ENCODE peak calls at places on chromosomes 7 and 10, in four cellular contexts. One of them, this sample, is unnamed.

GRCh38 chr10:100482834-100483185 is 20.0 kb downstream of the WNT8B start:
- DNase-seq in fibroblast of lung: no peak
- DNase-seq in body of pancreas: no peak
- DNase-seq in psoas muscle: no peak
- DNase-seq in this sample: no peak

GRCh38 chr7:27062946-27063345 is 32.9 kb downstream of the HOXA1 start:
- DNase-seq in fibroblast of lung: peak; percentile 16
- DNase-seq in psoas muscle: no peak
- DNase-seq in body of pancreas: no peak
- DNase-seq in this sample: no peak

GRCh38 chr10:35466170-35466569 is 129.9 kb downstream of the CCNY start:
- DNase-seq in psoas muscle: no peak
- DNase-seq in body of pancreas: no peak
- DNase-seq in fibroblast of lung: no peak
- DNase-seq in this sample: no peak

GRCh38 chr10:99484626-99485581 is 47.8 kb upstream of the NKX2-3 start:
- DNase-seq in body of pancreas: no peak
- DNase-seq in psoas muscle: no peak
- DNase-seq in fibroblast of lung: no peak
- DNase-seq in this sample: peak; percentile 58

GRCh38 chr10:31358688-31359330 is 39.8 kb downstream of the ZEB1 start:
- DNase-seq in body of pancreas: no peak
- DNase-seq in psoas muscle: no peak
- DNase-seq in fibroblast of lung: peak; percentile 51
- DNase-seq in this sample: no peak

GRCh38 chr10:77428776-77429395 is 208.7 kb downstream of the KCNMA1 start:
- DNase-seq in body of pancreas: peak; percentile 61
- DNase-seq in psoas muscle: peak; percentile 78
- DNase-seq in fibroblast of lung: peak; percentile 74
- DNase-seq in this sample: peak; percentile 59

GRCh38 chr10:16436367-16436757 is 448 bp upstream of the PTER start:
- DNase-seq in psoas muscle: no peak
- DNase-seq in fibroblast of lung: peak; percentile 7
- DNase-seq in body of pancreas: no peak
- DNase-seq in this sample: no peak

GRCh38 chr7:95921543-95921942 is 149.2 kb downstream of the DYNC1I1 start:
- DNase-seq in psoas muscle: no peak
- DNase-seq in fibroblast of lung: no peak
- DNase-seq in body of pancreas: no peak
- DNase-seq in this sample: no peak

GRCh38 chr10:23826399-23826798 is 382.5 kb upstream of the KIAA1217 start:
- DNase-seq in psoas muscle: no peak
- DNase-seq in body of pancreas: peak; percentile 22
- DNase-seq in fibroblast of lung: peak; percentile 1
- DNase-seq in this sample: peak; percentile 76

GRCh38 chr10:86355571-86356038 is 11.0 kb downstream of the GRID1 start:
- DNase-seq in fibroblast of lung: no peak
- DNase-seq in psoas muscle: peak; percentile 61
- DNase-seq in body of pancreas: no peak
- DNase-seq in this sample: no peak

GRCh38 chr7:8051373-8051772 is 82.8 kb downstream of the GLCCI1 start:
- DNase-seq in psoas muscle: no peak
- DNase-seq in body of pancreas: no peak
- DNase-seq in fibroblast of lung: no peak
- DNase-seq in this sample: no peak

GRCh38 chr10:77925795-77926565 is 575 bp downstream of the DLG5 start:
- DNase-seq in body of pancreas: peak; percentile 67
- DNase-seq in psoas muscle: peak; percentile 78
- DNase-seq in fibroblast of lung: peak; percentile 33
- DNase-seq in this sample: peak; percentile 68

GRCh38 chr7:100469227-100470044 is 5.4 kb upstream of the SPACDR start:
- DNase-seq in body of pancreas: peak; percentile 91
- DNase-seq in psoas muscle: peak; percentile 94
- DNase-seq in fibroblast of lung: peak; percentile 45
- DNase-seq in this sample: peak; percentile 86

GRCh38 chr10:12340371-12340770 is 9.0 kb upstream of the CAMK1D start:
- DNase-seq in fibroblast of lung: no peak
- DNase-seq in psoas muscle: no peak
- DNase-seq in body of pancreas: no peak
- DNase-seq in this sample: no peak

GRCh38 chr10:8009031-8009430 is 45.5 kb upstream of the GATA3 start:
- DNase-seq in fibroblast of lung: no peak
- DNase-seq in psoas muscle: no peak
- DNase-seq in body of pancreas: no peak
- DNase-seq in this sample: no peak

GRCh38 chr10:8013011-8013410 is 41.5 kb upstream of the GATA3 start:
- DNase-seq in fibroblast of lung: no peak
- DNase-seq in body of pancreas: no peak
- DNase-seq in psoas muscle: no peak
- DNase-seq in this sample: no peak

GRCh38 chr10:8017276-8017675 is 37.2 kb upstream of the GATA3 start:
- DNase-seq in fibroblast of lung: peak; percentile 64
- DNase-seq in body of pancreas: no peak
- DNase-seq in psoas muscle: no peak
- DNase-seq in this sample: no peak

GRCh38 chr10:8014649-8015048 is 39.8 kb upstream of the GATA3 start:
- DNase-seq in fibroblast of lung: no peak
- DNase-seq in body of pancreas: no peak
- DNase-seq in psoas muscle: no peak
- DNase-seq in this sample: no peak

DNA sequence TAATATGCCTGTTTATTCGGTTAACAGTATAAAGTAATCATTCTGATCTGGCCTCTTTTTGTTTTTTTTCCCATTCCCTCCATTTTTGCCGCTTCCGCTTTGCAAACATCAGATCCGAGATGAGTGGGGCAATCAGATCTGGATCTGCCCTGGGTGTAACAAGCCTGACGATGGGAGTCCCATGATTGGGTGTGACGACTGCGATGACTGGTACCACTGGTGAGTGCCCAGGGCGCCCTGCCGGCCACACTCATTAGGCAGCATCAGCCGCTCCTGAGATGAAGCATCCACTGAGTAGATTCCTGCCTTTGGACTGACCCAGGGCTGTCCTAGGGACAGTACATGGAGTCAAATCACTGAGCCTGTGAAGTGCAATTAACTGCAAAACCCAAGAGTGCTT is 40.9 kb upstream of the GATA3 start:
- DNase-seq in body of pancreas: no peak
- DNase-seq in fibroblast of lung: no peak
- DNase-seq in psoas muscle: no peak
- DNase-seq in this sample: no peak
- H3K36me3 ChIP-seq in body of pancreas: no peaks in the 10 kb centered on the region
- H3K36me3 ChIP-seq in fibroblast of lung: no peaks in the 10 kb centered on the region
- H3K36me3 ChIP-seq in psoas muscle: peaks cover 4% of the 10 kb centered on the region
- H3K36me3 ChIP-seq in this sample: peaks cover 2% of the 10 kb centered on the region

DNA sequence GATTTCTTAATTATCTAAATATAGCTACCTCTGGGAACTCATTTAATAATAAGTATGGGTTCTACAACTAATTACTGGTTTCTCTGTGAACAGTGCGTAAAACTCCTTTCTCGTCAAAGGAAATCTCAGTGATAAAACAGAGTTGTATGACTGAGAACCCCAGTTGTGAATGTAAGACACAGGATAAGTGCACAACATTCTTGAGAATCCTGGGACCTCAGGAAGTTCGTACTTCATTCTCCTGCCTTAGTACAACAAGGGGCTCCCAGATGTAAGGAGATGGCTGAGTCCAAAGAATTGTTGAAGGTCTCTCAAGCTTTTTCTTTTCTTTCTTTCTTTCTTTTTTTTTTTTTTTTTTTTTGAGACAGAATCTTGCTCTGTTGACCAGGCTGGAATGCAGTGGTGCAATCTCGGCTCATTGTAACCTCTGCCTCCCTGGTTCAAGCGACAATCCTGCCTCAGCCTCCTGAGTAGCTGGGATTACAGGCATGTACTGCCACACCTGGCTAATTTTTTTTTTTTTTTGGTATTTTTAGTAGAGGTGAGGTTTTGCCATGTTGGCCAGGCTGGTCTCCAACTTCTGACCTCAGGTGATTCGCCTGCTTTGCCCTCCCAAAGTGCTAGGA is 12.5 kb downstream of the DENND10 start:
- DNase-seq in psoas muscle: no peak
- DNase-seq in body of pancreas: no peak
- DNase-seq in fibroblast of lung: no peak
- DNase-seq in this sample: peak; percentile 58
- H3K36me3 ChIP-seq in psoas muscle: peaks cover 2% of the 10 kb centered on the region
- H3K36me3 ChIP-seq in body of pancreas: no peaks in the 10 kb centered on the region
- H3K36me3 ChIP-seq in fibroblast of lung: peaks cover 2% of the 10 kb centered on the region
- H3K36me3 ChIP-seq in this sample: peaks cover 1% of the 10 kb centered on the region

DNA sequence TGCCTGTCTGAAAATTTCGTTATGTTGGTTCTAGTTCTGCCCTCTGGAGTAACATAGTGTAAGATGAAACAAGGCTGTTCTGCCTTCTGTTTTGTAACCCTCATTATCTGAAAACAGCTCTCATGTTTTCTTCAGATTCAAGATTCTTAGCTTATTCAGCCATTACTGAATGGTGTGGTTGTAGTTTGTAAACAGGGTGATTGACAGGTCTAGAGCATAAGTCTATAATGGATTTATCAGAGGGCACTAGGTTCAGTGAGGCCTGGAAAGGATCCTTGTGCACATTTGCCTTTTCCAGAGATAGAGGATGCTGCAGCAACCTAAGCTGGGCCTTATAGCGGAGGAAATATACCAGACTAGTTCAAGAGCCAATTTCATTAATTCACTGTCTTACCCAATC is 6.1 kb downstream of the ZNF398 start:
- DNase-seq in fibroblast of lung: no peak
- DNase-seq in psoas muscle: no peak
- DNase-seq in body of pancreas: no peak
- DNase-seq in this sample: no peak
- H3K36me3 ChIP-seq in fibroblast of lung: peaks cover 4% of the 10 kb centered on the region
- H3K36me3 ChIP-seq in psoas muscle: peaks cover 8% of the 10 kb centered on the region
- H3K36me3 ChIP-seq in body of pancreas: no peaks in the 10 kb centered on the region
- H3K36me3 ChIP-seq in this sample: peaks cover 3% of the 10 kb centered on the region

DNA sequence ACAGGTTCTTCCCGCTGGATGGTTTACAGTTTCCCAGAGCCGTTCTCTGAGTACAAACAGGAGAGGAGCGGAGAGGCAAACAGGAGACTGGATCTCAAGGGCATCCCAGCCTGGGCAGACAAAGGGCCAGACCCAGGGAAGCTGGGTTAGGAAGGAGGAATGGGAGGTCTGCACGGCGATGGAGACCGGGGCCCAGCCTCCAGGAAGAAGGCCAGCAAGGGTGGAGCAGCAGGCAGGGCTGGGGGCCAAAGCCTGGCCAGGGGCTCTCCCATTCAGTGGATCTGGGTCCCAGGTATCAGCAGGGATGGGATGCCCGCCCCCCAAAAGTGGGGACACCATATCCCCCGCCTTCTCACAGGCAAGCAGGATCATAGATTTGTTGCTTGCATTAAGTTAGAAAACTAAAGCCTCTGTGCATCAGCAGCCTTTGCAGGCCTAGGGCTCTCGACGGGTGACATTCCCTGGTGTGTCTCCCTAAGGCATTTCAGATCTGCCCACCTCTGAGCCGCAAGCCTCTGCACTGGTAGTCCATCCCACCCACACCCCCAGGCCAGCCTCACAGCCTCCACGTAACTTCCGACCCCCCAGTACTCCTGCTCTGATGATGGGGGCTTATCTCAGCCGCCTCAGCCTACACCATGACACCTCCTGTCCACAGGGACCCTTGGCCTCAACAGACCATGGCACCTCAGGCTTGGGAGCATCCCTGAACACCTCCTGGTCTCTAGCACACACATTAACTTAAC is 59.9 kb downstream of the TNS3 start:
- DNase-seq in psoas muscle: no peak
- DNase-seq in fibroblast of lung: no peak
- DNase-seq in body of pancreas: no peak
- DNase-seq in this sample: no peak
- H3K36me3 ChIP-seq in psoas muscle: no peaks in the 10 kb centered on the region
- H3K36me3 ChIP-seq in fibroblast of lung: peaks cover 12% of the 10 kb centered on the region
- H3K36me3 ChIP-seq in body of pancreas: no peaks in the 10 kb centered on the region
- H3K36me3 ChIP-seq in this sample: peaks cover 12% of the 10 kb centered on the region

GRCh38 chr7:44117801-44118429 is 5.4 kb downstream of the POLD2 start:
- DNase-seq in psoas muscle: peak; percentile 42
- DNase-seq in body of pancreas: no peak
- DNase-seq in fibroblast of lung: no peak
- DNase-seq in this sample: no peak

GRCh38 chr7:44121761-44122420 is 1.5 kb downstream of the POLD2 start:
- DNase-seq in fibroblast of lung: no peak
- DNase-seq in psoas muscle: peak; percentile 28
- DNase-seq in body of pancreas: no peak
- DNase-seq in this sample: no peak

GRCh38 chr7:44119829-44120380 is 3.4 kb downstream of the POLD2 start:
- DNase-seq in psoas muscle: peak; percentile 8
- DNase-seq in body of pancreas: no peak
- DNase-seq in fibroblast of lung: no peak
- DNase-seq in this sample: no peak

GRCh38 chr7:44122529-44122928 is 819 bp downstream of the POLD2 start:
- DNase-seq in psoas muscle: peak; percentile 17
- DNase-seq in fibroblast of lung: no peak
- DNase-seq in body of pancreas: no peak
- DNase-seq in this sample: no peak

GRCh38 chr7:44120395-44120794 is 3.0 kb downstream of the POLD2 start:
- DNase-seq in fibroblast of lung: no peak
- DNase-seq in psoas muscle: no peak
- DNase-seq in body of pancreas: no peak
- DNase-seq in this sample: no peak
- H3K36me3 ChIP-seq in fibroblast of lung: peaks cover 17% of the 10 kb centered on the region
- H3K36me3 ChIP-seq in psoas muscle: no peaks in the 10 kb centered on the region
- H3K36me3 ChIP-seq in body of pancreas: no peaks in the 10 kb centered on the region
- H3K36me3 ChIP-seq in this sample: peaks cover 2% of the 10 kb centered on the region

GRCh38 chr7:53326634-53327033 is 291.2 kb downstream of the POM121L12 start:
- DNase-seq in psoas muscle: no peak
- DNase-seq in body of pancreas: no peak
- DNase-seq in fibroblast of lung: no peak
- DNase-seq in this sample: no peak
- H3K36me3 ChIP-seq in psoas muscle: no peaks in the 10 kb centered on the region
- H3K36me3 ChIP-seq in body of pancreas: no peaks in the 10 kb centered on the region
- H3K36me3 ChIP-seq in fibroblast of lung: no peaks in the 10 kb centered on the region
- H3K36me3 ChIP-seq in this sample: no peaks in the 10 kb centered on the region

GRCh38 chr7:44383566-44383965 is 58.2 kb upstream of the CAMK2B start:
- DNase-seq in fibroblast of lung: peak; percentile 83
- DNase-seq in body of pancreas: peak; percentile 5
- DNase-seq in psoas muscle: peak; percentile 79
- DNase-seq in this sample: no peak
- H3K36me3 ChIP-seq in fibroblast of lung: peaks cover 5% of the 10 kb centered on the region
- H3K36me3 ChIP-seq in body of pancreas: no peaks in the 10 kb centered on the region
- H3K36me3 ChIP-seq in psoas muscle: peaks cover 3% of the 10 kb centered on the region
- H3K36me3 ChIP-seq in this sample: no peaks in the 10 kb centered on the region

GRCh38 chr10:109871476-109871875 is 51.8 kb downstream of the XPNPEP1 start:
- DNase-seq in fibroblast of lung: no peak
- DNase-seq in psoas muscle: no peak
- DNase-seq in body of pancreas: no peak
- DNase-seq in this sample: no peak
- H3K36me3 ChIP-seq in fibroblast of lung: peaks cover 7% of the 10 kb centered on the region
- H3K36me3 ChIP-seq in psoas muscle: peaks cover 18% of the 10 kb centered on the region
- H3K36me3 ChIP-seq in body of pancreas: no peaks in the 10 kb centered on the region
- H3K36me3 ChIP-seq in this sample: peaks cover 5% of the 10 kb centered on the region

This sample was measured in Caco-2.